ENCODE peak calls at places on chromosome 20, in nine cellular contexts. B is RPMI7951; C is hippocampal formation; A is Daoy; K is activated naive CD8-positive, alpha-beta T cell treated with anti-CD3 and anti-CD28 coated beads, Interleukin-2, amount 50 U/mL, for 24 hours; U is activated T-helper 1 cell treated with anti-CD3 and anti-CD28 coated beads, Interleukin-12 subunit alpha, Interleukin-12 subunit beta, Interleukin-2, Interleukin-4 antibody, amounts not matched to agents 30 ng/mL and 10 ng/mL and 1 ng/mL, durations not matched to agents 14 hours and 24 hours and 36 hours; S is COLO829; H is germinal center; W is A549. V is an unnamed sample.

GRCh38 chr20:49982346-49983122 is at the start of gene SNAI1:
- DNase-seq in B (peak; percentile 76), C (peak; percentile 78), A (peak; percentile 87), K (peak; percentile 76), U (peak; percentile 79), S (peak; percentile 98), H (peak; percentile 98), W (peak; percentile 97), V (peak; percentile 74)

GRCh38 chr20:12113468-12114371 is 196.0 kb downstream of the BTBD3 start:
- DNase-seq in B (peak; percentile 91), C (peak; percentile 11), A (peak; percentile 20), K (no peak), U (no peak), S (peak; percentile 97), H (no peak), W (no peak), V (peak; percentile 11)

GRCh38 chr20:22428051-22428450 is 156.3 kb downstream of the FOXA2 start:
- DNase-seq in B (peak; percentile 24), C (no peak), A (peak; percentile 25), K (no peak), U (no peak), S (no peak), H (no peak), W (no peak), V (no peak)

GRCh38 chr20:420721-421574 is 12.8 kb downstream of the RBCK1 start:
- DNase-seq in B (peak; percentile 25), C (no peak), A (peak; percentile 33), K (no peak), U (no peak), S (peak; percentile 80), H (no peak), W (peak; percentile 63), V (no peak)

GRCh38 chr20:29878777-29879442 is 1378.6 kb upstream of the DEFB115 start:
- DNase-seq in B (no peak), C (no peak), A (peak; percentile 21), K (no peak), U (peak; percentile 16), S (no peak), H (no peak), W (no peak), V (no peak)

GRCh38 chr20:2741881-2742280 is 49.3 kb downstream of the EBF4 start:
- DNase-seq in B (no peak), C (no peak), A (no peak), K (no peak), U (no peak), S (no peak), H (no peak), W (no peak), V (no peak)

GRCh38 chr20:61113731-61114130 is 138.3 kb upstream of the CDH4 start:
- DNase-seq in B (no peak), C (no peak), A (no peak), K (no peak), U (no peak), S (no peak), H (no peak), W (no peak), V (no peak)

GRCh38 chr20:266604-267562 is 9.4 kb downstream of the DEFB132 start:
- DNase-seq in B (peak; percentile 75), C (peak; percentile 58), A (peak; percentile 88), K (peak; percentile 94), U (peak; percentile 78), S (peak; percentile 84), H (peak; percentile 87), W (peak; percentile 91), V (peak; percentile 20)

GRCh38 chr20:34562643-34563042 is 4.1 kb downstream of the MAP1LC3A start:
- DNase-seq in B (peak; percentile 35), C (no peak), A (peak; percentile 41), K (no peak), U (no peak), S (peak; percentile 35), H (no peak), W (peak; percentile 51), V (no peak)

GRCh38 chr20:35120012-35120701 is 27.0 kb downstream of the EDEM2 start:
- DNase-seq in B (peak; percentile 47), C (no peak), A (peak; percentile 66), K (no peak), U (no peak), S (no peak), H (no peak), W (no peak), V (no peak)

GRCh38 chr20:63937596-63937995 is 18.6 kb downstream of the UCKL1 start:
- DNase-seq in B (no peak), C (no peak), A (no peak), K (no peak), U (no peak), S (no peak), H (no peak), W (no peak), V (no peak)

GRCh38 chr20:64084209-64085152 is at the start of gene LKAAEAR1:
- DNase-seq in B (no peak), C (no peak), A (no peak), K (no peak), U (no peak), S (no peak), H (no peak), W (no peak), V (no peak)

GRCh38 chr20:57224641-57225138 is 41.8 kb downstream of the BMP7 start:
- DNase-seq in B (peak; percentile 73), C (no peak), A (no peak), K (no peak), U (no peak), S (no peak), H (no peak), W (no peak), V (no peak)

GRCh38 chr20:40991181-40991889 is 37.3 kb upstream of the TOP1 start:
- DNase-seq in B (no peak), C (no peak), A (no peak), K (peak; percentile 32), U (no peak), S (no peak), H (peak; percentile 91), W (no peak), V (no peak)

GRCh38 chr20:19880256-19881079 is 122.4 kb downstream of the RIN2 start:
- DNase-seq in B (peak; percentile 78), C (no peak), A (peak; percentile 59), K (no peak), U (no peak), S (no peak), H (no peak), W (peak; percentile 88), V (no peak)

GRCh38 chr20:62069741-62070216 is 4.1 kb upstream of the TAF4 start:
- DNase-seq in B (peak; percentile 73), C (no peak), A (peak; percentile 68), K (no peak), U (no peak), S (no peak), H (no peak), W (no peak), V (no peak)

GRCh38 chr20:7741866-7742265 is 198.4 kb downstream of the HAO1 start:
- DNase-seq in B (no peak), C (no peak), A (no peak), K (no peak), U (no peak), S (no peak), H (no peak), W (no peak), V (no peak)

GRCh38 chr20:953742-954141 is 37.6 kb upstream of the ANGPT4 start:
- DNase-seq in B (peak; percentile 32), C (no peak), A (peak; percentile 27), K (no peak), U (no peak), S (no peak), H (no peak), W (peak; percentile 22), V (no peak)

GRCh38 chr20:57617079-57617795 is 3.0 kb downstream of the ZBP1 start:
- DNase-seq in B (no peak), C (no peak), A (no peak), K (no peak), U (no peak), S (no peak), H (no peak), W (no peak), V (no peak)

GRCh38 chr20:2470051-2470431 is 548 bp downstream of the SNRPB start:
- DNase-seq in B (peak; percentile 69), C (no peak), A (peak; percentile 68), K (peak; percentile 59), U (peak; percentile 58), S (peak; percentile 82), H (peak; percentile 78), W (peak; percentile 87), V (no peak)

GRCh38 chr20:50611128-50611810 is 80.1 kb downstream of the RIPOR3 start:
- DNase-seq in B (no peak), C (no peak), A (no peak), K (no peak), U (no peak), S (no peak), H (no peak), W (no peak), V (no peak)

GRCh38 chr20:51425347-51426106 is 117.0 kb downstream of the NFATC2 start:
- DNase-seq in B (peak; percentile 66), C (no peak), A (no peak), K (peak; percentile 28), U (no peak), S (peak; percentile 83), H (no peak), W (no peak), V (no peak)

GRCh38 chr20:542777-543368 is 717 bp downstream of the CSNK2A1 start:
- DNase-seq in B (no peak), C (no peak), A (no peak), K (peak; percentile 31), U (no peak), S (no peak), H (peak; percentile 66), W (peak; percentile 63), V (no peak)

GRCh38 chr20:58457083-58457680 is 58.0 kb downstream of the APCDD1L start:
- DNase-seq in B (peak; percentile 95), C (no peak), A (peak; percentile 87), K (no peak), U (no peak), S (no peak), H (no peak), W (no peak), V (no peak)

GRCh38 chr20:63520939-63521601 is 505 bp downstream of the PPDPF start:
- DNase-seq in B (peak; percentile 71), C (peak; percentile 56), A (peak; percentile 69), K (peak; percentile 78), U (peak; percentile 72), S (peak; percentile 95), H (peak; percentile 76), W (peak; percentile 62), V (peak; percentile 36)